ENCODE peak calls at places on chromosomes 2 and 18, in seven cellular contexts. One of them, this sample, is unnamed.

GRCh38 chr2:165173215-165173614 is 30.6 kb downstream of the SCN3A start:
- DNase-seq in H1: no peak
- DNase-seq in mesendoderm: no peak
- DNase-seq in IMR-90: no peak
- DNase-seq in trophoblast cell: no peak
- DNase-seq in neuronal stem cell: no peak
- DNase-seq in H9: no peak
- DNase-seq in this sample: no peak

GRCh38 chr2:233032551-233033320 is at the start of gene NEU2:
- DNase-seq in H9: no peak
- DNase-seq in neuronal stem cell: no peak
- DNase-seq in trophoblast cell: no peak
- DNase-seq in H1: no peak
- DNase-seq in mesendoderm: no peak
- DNase-seq in IMR-90: no peak
- DNase-seq in this sample: no peak

GRCh38 chr2:26477911-26478253 is at the start of gene OTOF:
- DNase-seq in neuronal stem cell: no peak
- DNase-seq in mesendoderm: no peak
- DNase-seq in H9: no peak
- DNase-seq in trophoblast cell: peak
- DNase-seq in IMR-90: peak
- DNase-seq in H1: no peak
- DNase-seq in this sample: peak

GRCh38 chr2:108978709-108979111 is 10.3 kb downstream of the EDAR start:
- DNase-seq in mesendoderm: peak
- DNase-seq in H9: no peak
- DNase-seq in IMR-90: no peak
- DNase-seq in trophoblast cell: no peak
- DNase-seq in H1: no peak
- DNase-seq in neuronal stem cell: no peak
- DNase-seq in this sample: peak

GRCh38 chr2:222878877-222879601 is 18.2 kb downstream of the ACSL3 start:
- DNase-seq in mesendoderm: no peak
- DNase-seq in neuronal stem cell: no peak
- DNase-seq in H9: no peak
- DNase-seq in trophoblast cell: peak
- DNase-seq in IMR-90: peak
- DNase-seq in H1: no peak
- DNase-seq in this sample: peak

GRCh38 chr2:79876430-79876829 is 363.6 kb downstream of the CTNNA2 start:
- DNase-seq in trophoblast cell: no peak
- DNase-seq in IMR-90: peak
- DNase-seq in mesendoderm: peak
- DNase-seq in H9: no peak
- DNase-seq in neuronal stem cell: peak
- DNase-seq in H1: no peak
- DNase-seq in this sample: peak

GRCh38 chr2:240966457-240966905 is 31.9 kb upstream of the SNED1 start:
- DNase-seq in H9: no peak
- DNase-seq in mesendoderm: no peak
- DNase-seq in H1: no peak
- DNase-seq in trophoblast cell: no peak
- DNase-seq in neuronal stem cell: no peak
- DNase-seq in IMR-90: no peak
- DNase-seq in this sample: no peak

GRCh38 chr2:215002500-215002899 is 135.9 kb downstream of the ABCA12 start:
- DNase-seq in H1: no peak
- DNase-seq in IMR-90: peak
- DNase-seq in H9: no peak
- DNase-seq in trophoblast cell: peak
- DNase-seq in mesendoderm: peak
- DNase-seq in neuronal stem cell: peak
- DNase-seq in this sample: peak

GRCh38 chr18:55321268-55322175 is 266.5 kb downstream of the TCF4 start:
- DNase-seq in neuronal stem cell: peak
- DNase-seq in trophoblast cell: peak
- DNase-seq in H9: peak
- DNase-seq in IMR-90: peak
- DNase-seq in H1: peak
- DNase-seq in mesendoderm: peak
- DNase-seq in this sample: peak

GRCh38 chr2:229543176-229543873 is 171.0 kb downstream of the DNER start:
- DNase-seq in IMR-90: no peak
- DNase-seq in trophoblast cell: no peak
- DNase-seq in H1: no peak
- DNase-seq in mesendoderm: peak
- DNase-seq in H9: no peak
- DNase-seq in neuronal stem cell: no peak
- DNase-seq in this sample: no peak

GRCh38 chr2:10332402-10333246 is 29.9 kb downstream of the HPCAL1 start:
- DNase-seq in IMR-90: no peak
- DNase-seq in neuronal stem cell: peak
- DNase-seq in H1: no peak
- DNase-seq in mesendoderm: peak
- DNase-seq in H9: no peak
- DNase-seq in trophoblast cell: no peak
- DNase-seq in this sample: no peak

GRCh38 chr2:182360012-182360662 is 66.7 kb downstream of the PDE1A start:
- DNase-seq in IMR-90: peak
- DNase-seq in H9: no peak
- DNase-seq in trophoblast cell: no peak
- DNase-seq in H1: no peak
- DNase-seq in neuronal stem cell: no peak
- DNase-seq in mesendoderm: no peak
- DNase-seq in this sample: peak

GRCh38 chr18:23317975-23318675 is 135.0 kb upstream of the RIOK3 start:
- DNase-seq in H9: no peak
- DNase-seq in mesendoderm: no peak
- DNase-seq in trophoblast cell: no peak
- DNase-seq in IMR-90: peak
- DNase-seq in neuronal stem cell: no peak
- DNase-seq in H1: no peak
- DNase-seq in this sample: peak

GRCh38 chr2:95389256-95390119 is 13.0 kb upstream of the FAHD2A start:
- DNase-seq in mesendoderm: peak
- DNase-seq in neuronal stem cell: peak
- DNase-seq in H1: peak
- DNase-seq in IMR-90: peak
- DNase-seq in trophoblast cell: peak
- DNase-seq in H9: peak
- DNase-seq in this sample: peak

GRCh38 chr2:120617055-120617454 is 118.6 kb upstream of the GLI2 start:
- DNase-seq in IMR-90: no peak
- DNase-seq in H1: no peak
- DNase-seq in H9: no peak
- DNase-seq in neuronal stem cell: no peak
- DNase-seq in mesendoderm: no peak
- DNase-seq in trophoblast cell: no peak
- DNase-seq in this sample: no peak

GRCh38 chr2:118371500-118371899 is 283.2 kb downstream of the INSIG2 start:
- DNase-seq in mesendoderm: peak
- DNase-seq in H9: peak
- DNase-seq in H1: peak
- DNase-seq in neuronal stem cell: peak
- DNase-seq in IMR-90: peak
- DNase-seq in trophoblast cell: peak
- DNase-seq in this sample: no peak

DNA sequence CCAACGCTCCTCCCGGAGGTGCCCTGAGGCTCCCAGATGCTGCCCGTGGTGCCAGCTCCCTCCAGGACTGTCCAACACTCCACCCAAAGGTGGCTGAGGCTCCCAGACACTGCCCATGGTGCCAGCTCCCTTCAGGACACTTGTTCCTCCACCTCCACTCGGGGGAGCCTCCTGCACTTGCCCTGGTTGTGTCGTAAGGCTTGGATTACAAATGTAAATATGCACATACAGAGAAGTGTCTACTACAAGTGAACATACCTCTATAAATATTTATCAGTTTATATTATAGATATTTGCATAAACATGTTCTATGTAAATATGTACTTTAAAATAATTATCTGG is 143.3 kb downstream of the PXDN start:
- DNase-seq in IMR-90: no peak
- DNase-seq in H1: no peak
- DNase-seq in trophoblast cell: no peak
- DNase-seq in H9: no peak
- DNase-seq in mesendoderm: no peak
- DNase-seq in neuronal stem cell: no peak
- DNase-seq in this sample: peak
- H2BK120ac ChIP-seq in IMR-90: peak
- H2BK120ac ChIP-seq in H1: no peak
- H2BK120ac ChIP-seq in trophoblast cell: no peak
- H2BK120ac ChIP-seq in H9: no peak
- H2BK120ac ChIP-seq in mesendoderm: no peak
- H2BK120ac ChIP-seq in neuronal stem cell: no peak
- H2BK120ac ChIP-seq in this sample: no peak

DNA sequence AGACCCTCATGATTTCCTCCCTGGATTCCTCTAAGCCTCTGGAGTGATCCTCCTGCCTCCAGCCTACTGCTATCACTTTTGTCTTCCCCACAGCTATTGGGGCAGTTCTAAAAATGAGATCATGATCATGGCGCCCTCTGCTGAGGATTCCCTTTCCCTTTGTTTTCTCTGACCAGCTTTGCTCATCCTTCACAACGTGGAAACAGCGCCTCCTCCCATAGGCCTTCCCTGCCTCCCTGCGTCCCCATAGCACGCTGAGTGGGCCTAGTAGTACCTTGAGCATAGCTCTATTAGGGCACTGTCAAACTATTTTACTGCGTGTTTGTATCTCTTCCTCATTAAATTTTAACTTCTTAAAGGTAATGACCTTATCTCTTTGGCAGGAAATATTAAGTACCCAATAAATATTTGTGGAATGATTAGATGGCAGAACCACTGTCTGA is 207.0 kb upstream of the FANCL start:
- DNase-seq in trophoblast cell: peak
- DNase-seq in mesendoderm: peak
- DNase-seq in H9: peak
- DNase-seq in H1: peak
- DNase-seq in IMR-90: peak
- DNase-seq in neuronal stem cell: peak
- DNase-seq in this sample: peak
- H3K4ac ChIP-seq in trophoblast cell: no peak
- H3K4ac ChIP-seq in mesendoderm: no peak
- H3K4ac ChIP-seq in H9: no peak
- H3K4ac ChIP-seq in H1: no peak
- H3K4ac ChIP-seq in IMR-90: no peak
- H3K4ac ChIP-seq in neuronal stem cell: no peak
- H3K4ac ChIP-seq in this sample: no peak

DNA sequence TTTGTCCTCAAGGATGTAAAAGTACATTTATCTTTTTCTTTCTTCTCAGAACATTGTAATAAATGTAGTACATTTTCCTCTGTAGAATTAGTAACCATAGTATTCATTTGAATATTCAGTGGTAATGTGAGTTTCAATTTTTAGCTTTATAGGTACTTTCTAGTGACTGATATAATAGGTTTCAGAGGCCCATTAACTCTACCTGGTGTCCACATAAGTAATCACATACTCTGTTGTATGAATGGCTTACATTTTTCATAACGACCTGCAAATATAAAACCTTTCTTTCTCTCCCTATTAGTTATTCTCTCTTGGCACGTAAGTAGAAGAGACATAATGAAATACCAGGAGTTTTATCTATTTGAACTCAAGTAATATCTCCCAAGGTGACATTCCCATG is 1017.6 kb downstream of the DPP10 start:
- DNase-seq in H9: no peak
- DNase-seq in IMR-90: no peak
- DNase-seq in neuronal stem cell: no peak
- DNase-seq in trophoblast cell: no peak
- DNase-seq in H1: no peak
- DNase-seq in mesendoderm: no peak
- DNase-seq in this sample: no peak
- H2BK120ac ChIP-seq in H9: no peak
- H2BK120ac ChIP-seq in IMR-90: no peak
- H2BK120ac ChIP-seq in neuronal stem cell: no peak
- H2BK120ac ChIP-seq in trophoblast cell: no peak
- H2BK120ac ChIP-seq in H1: no peak
- H2BK120ac ChIP-seq in mesendoderm: no peak
- H2BK120ac ChIP-seq in this sample: no peak

DNA sequence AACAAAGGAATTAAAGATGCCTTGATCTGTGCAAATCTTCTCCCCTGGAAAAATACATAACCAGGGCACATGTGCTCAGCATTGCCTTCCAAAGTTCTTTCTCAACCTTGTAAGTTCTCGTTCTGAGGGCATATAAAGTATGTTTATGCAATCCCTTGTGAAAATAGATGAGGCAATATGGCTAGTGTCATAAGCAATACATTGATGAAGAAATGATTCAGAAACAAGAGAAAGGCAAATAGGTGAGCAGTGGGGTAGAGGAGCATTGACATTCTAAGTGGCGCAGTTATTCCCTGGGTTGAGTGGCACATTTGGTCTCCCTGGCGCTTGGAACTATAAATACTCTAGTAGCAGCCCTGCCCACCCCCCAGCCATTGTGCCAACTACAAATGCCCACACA is 57.4 kb upstream of the PGAP1 start:
- DNase-seq in neuronal stem cell: no peak
- DNase-seq in H9: no peak
- DNase-seq in IMR-90: peak
- DNase-seq in H1: no peak
- DNase-seq in trophoblast cell: no peak
- DNase-seq in mesendoderm: no peak
- DNase-seq in this sample: peak
- H3K4ac ChIP-seq in neuronal stem cell: no peak
- H3K4ac ChIP-seq in H9: no peak
- H3K4ac ChIP-seq in IMR-90: no peak
- H3K4ac ChIP-seq in H1: no peak
- H3K4ac ChIP-seq in trophoblast cell: no peak
- H3K4ac ChIP-seq in mesendoderm: no peak
- H3K4ac ChIP-seq in this sample: no peak

GRCh38 chr18:44651918-44652317 is 28.8 kb upstream of the SETBP1 start:
- DNase-seq in H9: no peak
- DNase-seq in IMR-90: no peak
- DNase-seq in trophoblast cell: no peak
- DNase-seq in neuronal stem cell: no peak
- DNase-seq in H1: no peak
- DNase-seq in mesendoderm: peak
- DNase-seq in this sample: peak
- H2BK120ac ChIP-seq in H9: no peak
- H2BK120ac ChIP-seq in IMR-90: peak
- H2BK120ac ChIP-seq in trophoblast cell: no peak
- H2BK120ac ChIP-seq in neuronal stem cell: no peak
- H2BK120ac ChIP-seq in H1: no peak
- H2BK120ac ChIP-seq in mesendoderm: peak
- H2BK120ac ChIP-seq in this sample: no peak

DNA sequence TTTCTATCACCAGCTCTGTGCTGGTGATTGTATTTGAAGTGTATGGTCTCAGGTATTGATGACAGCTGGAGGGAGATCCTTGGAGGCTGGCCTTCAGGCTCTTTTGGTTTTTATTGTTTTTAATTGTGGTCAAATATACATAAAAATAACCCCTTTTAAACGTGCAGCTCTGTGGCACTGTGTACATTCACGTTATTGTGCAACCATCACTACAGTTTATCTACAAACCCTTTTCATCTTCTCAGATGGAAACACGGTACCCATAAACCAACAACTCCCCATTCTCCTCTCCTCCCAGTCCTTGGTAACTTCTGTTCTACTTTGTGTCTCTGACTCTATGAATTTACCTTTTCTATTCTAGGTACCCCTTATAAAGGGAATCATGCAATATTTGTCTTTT is 79.3 kb upstream of the ATP8B1 start:
- DNase-seq in H9: no peak
- DNase-seq in trophoblast cell: no peak
- DNase-seq in neuronal stem cell: no peak
- DNase-seq in H1: no peak
- DNase-seq in mesendoderm: no peak
- DNase-seq in IMR-90: no peak
- DNase-seq in this sample: no peak
- H3K4ac ChIP-seq in H9: no peak
- H3K4ac ChIP-seq in trophoblast cell: no peak
- H3K4ac ChIP-seq in neuronal stem cell: no peak
- H3K4ac ChIP-seq in H1: no peak
- H3K4ac ChIP-seq in mesendoderm: no peak
- H3K4ac ChIP-seq in IMR-90: no peak
- H3K4ac ChIP-seq in this sample: no peak